ENCODE peak calls at places on chromosome 2, in ten cellular contexts. One of them, this sample, is unnamed.

GRCh38 chr2:239949079-239949478 is 76.1 kb downstream of the NDUFA10 start:
- DNase-seq in psoas muscle: no peak
- DNase-seq in RKO: no peak
- DNase-seq in KBM-7: no peak
- DNase-seq in caudate nucleus: no peak
- DNase-seq in choroid plexus epithelial cell: no peak
- DNase-seq in 8988T: no peak
- DNase-seq in IMR-90: no peak
- DNase-seq in iris pigment epithelial cell: no peak
- DNase-seq in left ventricle myocardium inferior: no peak
- DNase-seq in this sample: no peak

GRCh38 chr2:40103163-40103562 is 324.1 kb upstream of the THUMPD2 start:
- DNase-seq in IMR-90: peak
- DNase-seq in iris pigment epithelial cell: peak
- DNase-seq in left ventricle myocardium inferior: no peak
- DNase-seq in psoas muscle: no peak
- DNase-seq in RKO: no peak
- DNase-seq in choroid plexus epithelial cell: peak
- DNase-seq in 8988T: no peak
- DNase-seq in KBM-7: no peak
- DNase-seq in caudate nucleus: no peak
- DNase-seq in this sample: no peak

GRCh38 chr2:75698928-75699327 is 11.8 kb downstream of the GCFC2 start:
- DNase-seq in psoas muscle: no peak
- DNase-seq in caudate nucleus: no peak
- DNase-seq in 8988T: no peak
- DNase-seq in IMR-90: peak
- DNase-seq in choroid plexus epithelial cell: peak
- DNase-seq in RKO: peak
- DNase-seq in KBM-7: no peak
- DNase-seq in iris pigment epithelial cell: peak
- DNase-seq in left ventricle myocardium inferior: no peak
- DNase-seq in this sample: no peak

GRCh38 chr2:235086481-235087184 is 134.8 kb downstream of the SH3BP4 start:
- DNase-seq in psoas muscle: no peak
- DNase-seq in KBM-7: no peak
- DNase-seq in RKO: no peak
- DNase-seq in iris pigment epithelial cell: no peak
- DNase-seq in 8988T: no peak
- DNase-seq in caudate nucleus: no peak
- DNase-seq in choroid plexus epithelial cell: no peak
- DNase-seq in left ventricle myocardium inferior: no peak
- DNase-seq in IMR-90: no peak
- DNase-seq in this sample: no peak

GRCh38 chr2:200786826-200787225 is 24.9 kb upstream of the BZW1 start:
- DNase-seq in iris pigment epithelial cell: peak
- DNase-seq in KBM-7: no peak
- DNase-seq in RKO: peak
- DNase-seq in left ventricle myocardium inferior: no peak
- DNase-seq in choroid plexus epithelial cell: peak
- DNase-seq in caudate nucleus: no peak
- DNase-seq in IMR-90: peak
- DNase-seq in 8988T: no peak
- DNase-seq in psoas muscle: no peak
- DNase-seq in this sample: peak

GRCh38 chr2:219439518-219439917 is 4.9 kb downstream of the SPEG start:
- DNase-seq in KBM-7: no peak
- DNase-seq in left ventricle myocardium inferior: no peak
- DNase-seq in caudate nucleus: no peak
- DNase-seq in psoas muscle: peak
- DNase-seq in choroid plexus epithelial cell: no peak
- DNase-seq in iris pigment epithelial cell: no peak
- DNase-seq in RKO: no peak
- DNase-seq in IMR-90: no peak
- DNase-seq in 8988T: no peak
- DNase-seq in this sample: no peak

GRCh38 chr2:127984551-127984950 is 43.3 kb downstream of the SAP130 start:
- DNase-seq in IMR-90: peak
- DNase-seq in left ventricle myocardium inferior: no peak
- DNase-seq in caudate nucleus: no peak
- DNase-seq in iris pigment epithelial cell: peak
- DNase-seq in KBM-7: no peak
- DNase-seq in choroid plexus epithelial cell: peak
- DNase-seq in psoas muscle: no peak
- DNase-seq in 8988T: no peak
- DNase-seq in RKO: no peak
- DNase-seq in this sample: no peak

GRCh38 chr2:216350214-216350789 is 22.0 kb downstream of the MARCHF4 start:
- DNase-seq in IMR-90: peak
- DNase-seq in iris pigment epithelial cell: peak
- DNase-seq in left ventricle myocardium inferior: no peak
- DNase-seq in choroid plexus epithelial cell: peak
- DNase-seq in 8988T: no peak
- DNase-seq in RKO: peak
- DNase-seq in caudate nucleus: no peak
- DNase-seq in psoas muscle: no peak
- DNase-seq in KBM-7: no peak
- DNase-seq in this sample: peak

GRCh38 chr2:107025291-107025857 is 139.4 kb upstream of the ST6GAL2 start:
- DNase-seq in RKO: no peak
- DNase-seq in 8988T: no peak
- DNase-seq in choroid plexus epithelial cell: no peak
- DNase-seq in iris pigment epithelial cell: no peak
- DNase-seq in psoas muscle: no peak
- DNase-seq in IMR-90: no peak
- DNase-seq in left ventricle myocardium inferior: no peak
- DNase-seq in KBM-7: no peak
- DNase-seq in caudate nucleus: no peak
- DNase-seq in this sample: no peak

GRCh38 chr2:71460595-71461303 is 7.4 kb downstream of the DYSF start:
- DNase-seq in left ventricle myocardium inferior: no peak
- DNase-seq in IMR-90: no peak
- DNase-seq in choroid plexus epithelial cell: peak
- DNase-seq in iris pigment epithelial cell: no peak
- DNase-seq in RKO: peak
- DNase-seq in KBM-7: peak
- DNase-seq in psoas muscle: peak
- DNase-seq in caudate nucleus: no peak
- DNase-seq in 8988T: no peak
- DNase-seq in this sample: peak

GRCh38 chr2:10385933-10386773 is 62.0 kb downstream of the ODC1 start:
- DNase-seq in caudate nucleus: no peak
- DNase-seq in 8988T: no peak
- DNase-seq in psoas muscle: no peak
- DNase-seq in choroid plexus epithelial cell: peak
- DNase-seq in RKO: no peak
- DNase-seq in iris pigment epithelial cell: peak
- DNase-seq in left ventricle myocardium inferior: no peak
- DNase-seq in KBM-7: no peak
- DNase-seq in IMR-90: peak
- DNase-seq in this sample: peak

GRCh38 chr2:30185175-30185574 is 38.4 kb downstream of the YPEL5 start:
- DNase-seq in RKO: no peak
- DNase-seq in psoas muscle: no peak
- DNase-seq in choroid plexus epithelial cell: peak
- DNase-seq in 8988T: no peak
- DNase-seq in caudate nucleus: no peak
- DNase-seq in KBM-7: no peak
- DNase-seq in iris pigment epithelial cell: peak
- DNase-seq in left ventricle myocardium inferior: no peak
- DNase-seq in IMR-90: peak
- DNase-seq in this sample: peak

GRCh38 chr2:157497603-157498314 is 53.9 kb upstream of the CYTIP start:
- DNase-seq in KBM-7: peak
- DNase-seq in 8988T: no peak
- DNase-seq in iris pigment epithelial cell: peak
- DNase-seq in choroid plexus epithelial cell: peak
- DNase-seq in left ventricle myocardium inferior: no peak
- DNase-seq in RKO: peak
- DNase-seq in caudate nucleus: no peak
- DNase-seq in psoas muscle: no peak
- DNase-seq in IMR-90: peak
- DNase-seq in this sample: peak

GRCh38 chr2:68709421-68709911 is 25.1 kb upstream of the ARHGAP25 start:
- DNase-seq in IMR-90: peak
- DNase-seq in left ventricle myocardium inferior: no peak
- DNase-seq in caudate nucleus: no peak
- DNase-seq in RKO: peak
- DNase-seq in psoas muscle: no peak
- DNase-seq in KBM-7: peak
- DNase-seq in 8988T: no peak
- DNase-seq in iris pigment epithelial cell: peak
- DNase-seq in choroid plexus epithelial cell: peak
- DNase-seq in this sample: peak

GRCh38 chr2:236824836-236825235 is 255.2 kb downstream of the ACKR3 start:
- DNase-seq in IMR-90: no peak
- DNase-seq in caudate nucleus: no peak
- DNase-seq in 8988T: no peak
- DNase-seq in RKO: no peak
- DNase-seq in iris pigment epithelial cell: no peak
- DNase-seq in left ventricle myocardium inferior: no peak
- DNase-seq in psoas muscle: no peak
- DNase-seq in KBM-7: no peak
- DNase-seq in choroid plexus epithelial cell: no peak
- DNase-seq in this sample: no peak

GRCh38 chr2:235579128-235579527 is 85.3 kb downstream of the AGAP1 start:
- DNase-seq in IMR-90: no peak
- DNase-seq in left ventricle myocardium inferior: no peak
- DNase-seq in psoas muscle: no peak
- DNase-seq in iris pigment epithelial cell: no peak
- DNase-seq in KBM-7: no peak
- DNase-seq in caudate nucleus: no peak
- DNase-seq in 8988T: no peak
- DNase-seq in choroid plexus epithelial cell: no peak
- DNase-seq in RKO: no peak
- DNase-seq in this sample: no peak

This sample was measured in A549.